ENCODE peak calls at places on chromosomes 5 and 9, in eight cellular contexts. A is nephron progenitor cell; S is H1; Z is CD8-positive, alpha-beta memory T cell; H is naive thymus-derived CD8-positive, alpha-beta T cell; V is SK-N-SH; C is myocyte; P is Calu3. K is an unnamed sample.

GRCh38 chr9:109771084-109771483 is 8.9 kb upstream of the PALM2AKAP2 start:
- DNase-seq in Z (no peak), P (no peak), S (peak), A (no peak), C (peak), H (no peak), V (no peak), K (no peak)

GRCh38 chr9:6896562-6896961 is 138.8 kb downstream of the KDM4C start:
- DNase-seq in C (no peak), A (no peak), Z (no peak), H (no peak), S (no peak), V (no peak), P (no peak), K (peak)

GRCh38 chr5:134070648-134070978 is 43.9 kb upstream of the TCF7 start:
- DNase-seq in Z (no peak), V (no peak), C (no peak), S (no peak), A (no peak), P (no peak), H (no peak), K (no peak)

GRCh38 chr9:94150279-94150828 is 66.1 kb downstream of the PTPDC1 start:
- DNase-seq in A (no peak), C (no peak), Z (no peak), P (no peak), H (no peak), V (no peak), S (no peak), K (no peak)

GRCh38 chr5:113678924-113679575 is 165.6 kb downstream of the YTHDC2 start:
- DNase-seq in S (no peak), Z (no peak), A (peak), P (peak), C (peak), V (peak), H (no peak), K (peak)

GRCh38 chr5:155987261-155987810 is 339.6 kb upstream of the SGCD start:
- DNase-seq in C (no peak), P (no peak), H (no peak), Z (no peak), V (no peak), S (no peak), A (no peak), K (no peak)

GRCh38 chr5:31048282-31048974 is 145.1 kb upstream of the CDH6 start:
- DNase-seq in Z (no peak), V (no peak), A (no peak), H (no peak), P (peak), S (no peak), C (no peak), K (no peak)

GRCh38 chr9:79581388-79581787 is 9.6 kb downstream of the TLE4 start:
- DNase-seq in Z (no peak), H (no peak), V (no peak), S (no peak), P (no peak), A (no peak), C (no peak), K (peak)

GRCh38 chr5:140310434-140310833 is 7.5 kb upstream of the PFDN1 start:
- DNase-seq in Z (no peak), P (no peak), H (no peak), S (no peak), A (no peak), V (no peak), C (no peak), K (no peak)

GRCh38 chr5:168721966-168722365 is 142.8 kb upstream of the PANK3 start:
- DNase-seq in C (no peak), V (no peak), A (no peak), S (no peak), H (no peak), Z (no peak), P (no peak), K (no peak)